ENCODE peak calls at places on chromosome 1, in ten cellular contexts. One of them, this sample, is unnamed.

GRCh38 chr1:11868331-11868730 is 9.6 kb upstream of the NPPB start:
- DNase-seq in nephron progenitor cell: no peak
- DNase-seq in NB4: no peak
- DNase-seq in fibroblast of the aortic adventitia: no peak
- DNase-seq in endothelial cell: no peak
- DNase-seq in T-helper 9 cell: no peak
- DNase-seq in H54: no peak
- DNase-seq in HTR-8/SVneo: no peak
- DNase-seq in NCI-H1436: no peak
- DNase-seq in WTC11: no peak
- DNase-seq in this sample: no peak

GRCh38 chr1:43205671-43206070 is 33.5 kb downstream of the CFAP57 start:
- DNase-seq in fibroblast of the aortic adventitia: peak
- DNase-seq in WTC11: no peak
- DNase-seq in NB4: no peak
- DNase-seq in HTR-8/SVneo: no peak
- DNase-seq in NCI-H1436: no peak
- DNase-seq in T-helper 9 cell: no peak
- DNase-seq in nephron progenitor cell: no peak
- DNase-seq in endothelial cell: no peak
- DNase-seq in H54: no peak
- DNase-seq in this sample: no peak

GRCh38 chr1:37914719-37915483 is 32.0 kb downstream of the INPP5B start:
- DNase-seq in nephron progenitor cell: no peak
- DNase-seq in fibroblast of the aortic adventitia: no peak
- DNase-seq in endothelial cell: no peak
- DNase-seq in WTC11: no peak
- DNase-seq in NCI-H1436: no peak
- DNase-seq in NB4: no peak
- DNase-seq in T-helper 9 cell: no peak
- DNase-seq in H54: no peak
- DNase-seq in HTR-8/SVneo: no peak
- DNase-seq in this sample: no peak

GRCh38 chr1:62590255-62590969 is 6.9 kb upstream of the ANGPTL3 start:
- DNase-seq in H54: no peak
- DNase-seq in HTR-8/SVneo: no peak
- DNase-seq in NB4: no peak
- DNase-seq in NCI-H1436: no peak
- DNase-seq in fibroblast of the aortic adventitia: no peak
- DNase-seq in T-helper 9 cell: no peak
- DNase-seq in nephron progenitor cell: no peak
- DNase-seq in endothelial cell: no peak
- DNase-seq in WTC11: no peak
- DNase-seq in this sample: no peak

GRCh38 chr1:185279571-185279970 is 37.5 kb downstream of the IVNS1ABP start:
- DNase-seq in fibroblast of the aortic adventitia: peak
- DNase-seq in endothelial cell: no peak
- DNase-seq in NB4: no peak
- DNase-seq in HTR-8/SVneo: no peak
- DNase-seq in WTC11: no peak
- DNase-seq in H54: no peak
- DNase-seq in T-helper 9 cell: no peak
- DNase-seq in NCI-H1436: no peak
- DNase-seq in nephron progenitor cell: no peak
- DNase-seq in this sample: no peak

GRCh38 chr1:59237905-59238304 is 59.0 kb upstream of the FGGY start:
- DNase-seq in H54: no peak
- DNase-seq in T-helper 9 cell: no peak
- DNase-seq in endothelial cell: no peak
- DNase-seq in WTC11: no peak
- DNase-seq in fibroblast of the aortic adventitia: no peak
- DNase-seq in HTR-8/SVneo: no peak
- DNase-seq in NB4: no peak
- DNase-seq in nephron progenitor cell: no peak
- DNase-seq in NCI-H1436: no peak
- DNase-seq in this sample: no peak

GRCh38 chr1:8404450-8405370 is 86.8 kb downstream of the SLC45A1 start:
- DNase-seq in HTR-8/SVneo: no peak
- DNase-seq in H54: no peak
- DNase-seq in endothelial cell: no peak
- DNase-seq in T-helper 9 cell: no peak
- DNase-seq in NCI-H1436: no peak
- DNase-seq in fibroblast of the aortic adventitia: no peak
- DNase-seq in WTC11: no peak
- DNase-seq in NB4: no peak
- DNase-seq in nephron progenitor cell: no peak
- DNase-seq in this sample: no peak

GRCh38 chr1:111882986-111883560 is 106.4 kb downstream of the KCND3 start:
- DNase-seq in NCI-H1436: no peak
- DNase-seq in NB4: no peak
- DNase-seq in HTR-8/SVneo: no peak
- DNase-seq in nephron progenitor cell: no peak
- DNase-seq in WTC11: no peak
- DNase-seq in endothelial cell: no peak
- DNase-seq in H54: no peak
- DNase-seq in T-helper 9 cell: no peak
- DNase-seq in fibroblast of the aortic adventitia: no peak
- DNase-seq in this sample: no peak

GRCh38 chr1:40383095-40383487 is 9.6 kb downstream of the SMAP2 start:
- DNase-seq in NCI-H1436: no peak
- DNase-seq in WTC11: peak
- DNase-seq in fibroblast of the aortic adventitia: no peak
- DNase-seq in T-helper 9 cell: no peak
- DNase-seq in H54: no peak
- DNase-seq in HTR-8/SVneo: no peak
- DNase-seq in endothelial cell: no peak
- DNase-seq in NB4: no peak
- DNase-seq in nephron progenitor cell: no peak
- DNase-seq in this sample: peak

GRCh38 chr1:162081316-162081715 is 11.8 kb downstream of the NOS1AP start:
- DNase-seq in HTR-8/SVneo: no peak
- DNase-seq in fibroblast of the aortic adventitia: no peak
- DNase-seq in NB4: no peak
- DNase-seq in T-helper 9 cell: no peak
- DNase-seq in H54: peak
- DNase-seq in endothelial cell: no peak
- DNase-seq in nephron progenitor cell: no peak
- DNase-seq in NCI-H1436: no peak
- DNase-seq in WTC11: no peak
- DNase-seq in this sample: no peak

GRCh38 chr1:4836574-4836973 is 182.2 kb downstream of the AJAP1 start:
- DNase-seq in T-helper 9 cell: no peak
- DNase-seq in WTC11: no peak
- DNase-seq in NCI-H1436: no peak
- DNase-seq in HTR-8/SVneo: no peak
- DNase-seq in H54: no peak
- DNase-seq in fibroblast of the aortic adventitia: no peak
- DNase-seq in endothelial cell: no peak
- DNase-seq in NB4: peak
- DNase-seq in nephron progenitor cell: no peak
- DNase-seq in this sample: no peak

GRCh38 chr1:15384301-15384901 is 25.3 kb upstream of the EFHD2 start:
- DNase-seq in nephron progenitor cell: no peak
- DNase-seq in H54: no peak
- DNase-seq in HTR-8/SVneo: no peak
- DNase-seq in NB4: peak
- DNase-seq in WTC11: peak
- DNase-seq in T-helper 9 cell: no peak
- DNase-seq in endothelial cell: no peak
- DNase-seq in fibroblast of the aortic adventitia: peak
- DNase-seq in NCI-H1436: no peak
- DNase-seq in this sample: peak

GRCh38 chr1:203992440-203992839 is 80.5 kb upstream of the SOX13 start:
- DNase-seq in NCI-H1436: no peak
- DNase-seq in nephron progenitor cell: no peak
- DNase-seq in HTR-8/SVneo: no peak
- DNase-seq in endothelial cell: no peak
- DNase-seq in WTC11: no peak
- DNase-seq in T-helper 9 cell: no peak
- DNase-seq in fibroblast of the aortic adventitia: peak
- DNase-seq in H54: no peak
- DNase-seq in NB4: no peak
- DNase-seq in this sample: no peak

This sample was measured in anterior cingulate cortex.